ENCODE peak calls at places on chromosomes 16 and 17, in five cellular contexts. T is esophagus muscularis mucosa, H is Peyer's patch, X is body of pancreas, J is RWPE2. F is an unnamed sample.

GRCh38 chr17:51640108-51640622 is 379.8 kb downstream of the UTP18 start:
- DNase-seq in H (no peak), T (no peak), J (no peak), X (no peak), F (no peak)

GRCh38 chr16:22979038-22979437 is 165.1 kb downstream of the HS3ST2 start:
- DNase-seq in J (no peak), T (no peak), H (no peak), X (no peak), F (no peak)

GRCh38 chr17:36746654-36747053 is 145.3 kb downstream of the MRM1 start:
- DNase-seq in T (no peak), X (no peak), J (no peak), H (no peak), F (no peak)

GRCh38 chr16:1078579-1079021 is 6.1 kb downstream of the SSTR5 start:
- DNase-seq in T (no peak), X (peak), J (peak), H (peak), F (peak)

GRCh38 chr17:3030096-3030495 is 33.3 kb downstream of the OR1D5 start:
- DNase-seq in J (peak), H (peak), T (no peak), X (no peak), F (peak)

GRCh38 chr17:45016823-45017222 is 34.6 kb downstream of the DCAKD start:
- DNase-seq in T (no peak), X (no peak), J (no peak), H (no peak), F (no peak)

GRCh38 chr17:57009737-57010445 is 32.0 kb downstream of the SCPEP1 start:
- DNase-seq in X (peak), H (peak), T (no peak), J (no peak), F (no peak)

GRCh38 chr17:60416368-60416925 is 5.8 kb upstream of the CHCT1 start:
- DNase-seq in X (no peak), H (no peak), T (no peak), J (no peak), F (no peak)

GRCh38 chr16:81945665-81946064 is 65.6 kb downstream of the SDR42E1 start:
- DNase-seq in J (no peak), H (no peak), X (no peak), T (no peak), F (no peak)

GRCh38 chr17:6254036-6254435 is 180.9 kb downstream of the AIPL1 start:
- DNase-seq in X (no peak), H (no peak), T (no peak), J (no peak), F (no peak)

GRCh38 chr16:11211061-11211976 is 44.7 kb downstream of the SOCS1 start:
- DNase-seq in H (no peak), X (no peak), J (no peak), T (no peak), F (no peak)

GRCh38 chr17:66466933-66467367 is 164.5 kb downstream of the PRKCA start:
- DNase-seq in J (peak), X (no peak), H (no peak), T (no peak), F (no peak)

GRCh38 chr17:42287305-42288077 is 807 bp upstream of the STAT5A start:
- DNase-seq in T (peak), J (peak), H (peak), X (peak), F (peak)

GRCh38 chr17:73770115-73770848 is 126.0 kb upstream of the SDK2 start:
- DNase-seq in J (peak), H (peak), X (peak), T (peak), F (peak)

GRCh38 chr16:24686678-24687077 is 42.8 kb upstream of the TNRC6A start:
- DNase-seq in H (no peak), X (no peak), T (no peak), J (no peak), F (no peak)

GRCh38 chr16:70375636-70376611 is 29.2 kb downstream of the DDX19A start:
- DNase-seq in X (no peak), H (no peak), T (no peak), J (no peak), F (no peak)

GRCh38 chr17:7884581-7885356 is 3.8 kb upstream of the CHD3 start:
- DNase-seq in H (peak), T (no peak), X (peak), J (no peak), F (peak)

GRCh38 chr17:15502315-15503112 is 35.1 kb upstream of the CDRT4 start:
- DNase-seq in J (no peak), H (peak), T (peak), X (peak), F (peak)

GRCh38 chr16:4846503-4846900 is 586 bp downstream of the GLYR1 start:
- DNase-seq in J (no peak), T (peak), H (peak), X (peak), F (peak)

GRCh38 chr16:90020838-90021382 is 1.7 kb upstream of the DBNDD1 start:
- DNase-seq in X (no peak), J (no peak), H (no peak), T (no peak), F (no peak)

GRCh38 chr16:22627043-22627442 is 116.4 kb downstream of the NPIPB5 start:
- DNase-seq in T (no peak), X (peak), J (no peak), H (no peak), F (no peak)

GRCh38 chr17:1703063-1703462 is 7.1 kb downstream of the TLCD2 start:
- DNase-seq in J (no peak), T (no peak), X (no peak), H (no peak), F (no peak)

GRCh38 chr16:17364319-17365210 is 106.2 kb downstream of the XYLT1 start:
- DNase-seq in H (peak), T (no peak), X (peak), J (no peak), F (no peak)

GRCh38 chr17:72699566-72699965 is 392.9 kb downstream of the SLC39A11 start:
- DNase-seq in T (no peak), J (no peak), X (no peak), H (no peak), F (no peak)

DNA sequence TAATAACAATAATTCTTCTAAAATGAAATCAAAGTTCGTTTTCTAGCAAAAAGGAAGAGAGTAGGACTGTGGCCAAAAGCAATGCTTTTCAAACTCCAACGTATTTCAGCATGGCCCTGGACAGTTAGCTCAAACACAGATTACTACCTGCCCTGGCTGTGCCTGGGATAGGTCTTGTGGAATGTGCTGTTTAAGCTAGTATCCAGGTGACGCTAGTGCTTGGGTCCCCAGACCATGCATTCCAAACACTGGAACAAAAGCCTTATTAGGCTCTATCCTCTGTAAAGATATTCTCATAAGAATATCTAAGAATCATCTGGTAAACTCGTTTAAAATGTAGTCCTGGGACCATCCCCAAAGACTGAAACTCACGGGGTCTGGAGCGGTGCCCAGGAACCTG is 52.6 kb upstream of the MEAK7 start:
- DNase-seq in J (no peak), X (no peak), T (no peak), H (no peak), F (no peak)
- H3K27ac ChIP-seq in J (no peak), X (no peak), T (no peak), H (no peak), F (no peak)

GRCh38 chr16:75433732-75434413 is 570 bp upstream of the CFDP1 start:
- DNase-seq in X (peak), J (peak), H (peak), T (peak), F (peak)

GRCh38 chr16:75429621-75430403 is 3.5 kb downstream of the CFDP1 start:
- DNase-seq in J (no peak), T (no peak), H (no peak), X (no peak), F (no peak)

GRCh38 chr16:75432828-75433731 is at the start of gene CFDP1:
- DNase-seq in X (peak), T (peak), H (peak), J (peak), F (peak)
- TF ChIP-seq CTCF in X (no peak), T (peak), H (no peak), J (no peak), F (no peak)

GRCh38 chr17:41024702-41025101 is 2.3 kb downstream of the KRTAP1-5 start:
- DNase-seq in T (no peak), X (no peak), J (no peak), H (no peak), F (no peak)

GRCh38 chr17:41029633-41030245 is at the start of gene KRTAP1-4:
- DNase-seq in T (no peak), H (no peak), J (no peak), X (no peak), F (no peak)

DNA sequence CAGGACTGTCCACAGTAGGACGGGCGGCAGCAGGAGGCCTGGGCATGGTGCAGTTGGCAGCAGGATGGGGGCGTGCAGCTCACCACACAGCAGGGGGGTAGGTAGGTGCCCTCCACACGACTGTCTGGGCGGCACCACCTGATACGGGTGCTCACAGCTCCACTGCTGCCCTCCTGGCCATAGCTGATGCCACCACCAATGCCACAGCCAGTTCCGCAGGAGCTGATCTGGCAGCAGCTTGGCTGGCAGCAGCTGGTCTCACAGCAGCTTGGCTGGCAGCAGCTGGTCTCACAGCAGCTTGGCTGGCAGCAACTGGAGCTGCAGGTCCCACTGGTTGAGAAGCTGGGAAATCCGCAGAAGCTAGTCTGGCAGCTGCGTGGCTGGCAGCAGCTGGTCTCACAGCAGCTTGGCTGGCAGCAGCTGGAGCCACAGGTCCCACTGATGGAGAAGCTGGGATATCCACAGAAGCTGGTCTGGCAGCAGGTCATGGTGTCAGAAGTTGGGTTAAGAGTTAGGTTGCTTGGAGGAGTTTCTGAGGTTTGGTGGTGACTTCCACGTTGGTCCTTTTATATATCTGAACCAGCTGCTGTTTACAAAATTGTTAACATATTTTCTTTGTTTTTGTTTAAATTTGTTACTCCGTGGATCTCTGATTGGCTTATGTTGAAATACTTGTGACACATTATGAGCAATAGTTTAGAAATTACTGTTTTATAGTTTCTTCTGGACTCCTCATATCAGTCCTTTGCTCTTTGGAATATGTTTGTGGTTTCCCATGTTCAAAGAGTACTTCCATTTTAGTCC is at the start of gene KRTAP1-5:
- DNase-seq in X (peak), H (no peak), J (no peak), T (no peak), F (no peak)
- H3K27ac ChIP-seq in X (no peak), H (no peak), J (peak), T (no peak), F (no peak)

GRCh38 chr17:21289902-21290571 is 5.5 kb downstream of the MAP2K3 start:
- DNase-seq in H (no peak), X (peak), J (no peak), T (no peak), F (no peak)
- TF ChIP-seq CTCF in H (no peak), X (no peak), J (no peak), T (no peak), F (no peak)

DNA sequence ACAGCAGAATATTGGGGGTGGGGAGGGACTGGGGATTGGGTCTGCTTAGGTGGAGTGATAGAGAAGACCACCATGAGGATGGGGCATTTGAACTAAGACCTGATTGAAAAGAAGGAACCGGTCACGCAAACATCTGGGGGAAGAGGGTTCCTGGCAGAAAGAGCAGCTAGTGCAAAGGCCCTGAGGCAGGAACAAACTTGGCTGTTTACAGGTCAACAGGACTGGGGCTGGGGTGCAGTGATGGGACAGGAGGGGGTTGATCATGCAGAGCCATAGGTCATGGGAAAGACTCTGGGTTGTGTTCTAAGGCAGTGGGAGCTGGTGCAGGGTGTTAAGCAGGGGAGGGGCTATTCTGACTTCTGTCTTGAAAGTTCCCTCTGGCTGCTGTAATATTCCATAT is 1.9 kb downstream of the DRG2 start:
- DNase-seq in H (no peak), T (no peak), X (no peak), J (no peak), F (no peak)
- H3K27ac ChIP-seq in H (no peak), T (no peak), X (no peak), J (no peak), F (no peak)

GRCh38 chr17:33521784-33522183 is 228.7 kb upstream of the ASIC2 start:
- DNase-seq in H (no peak), X (no peak), T (no peak), J (no peak), F (no peak)
- TF ChIP-seq CTCF in H (no peak), X (no peak), T (no peak), J (peak), F (no peak)

GRCh38 chr16:52453661-52454060 is 93.3 kb downstream of the TOX3 start:
- DNase-seq in X (no peak), J (no peak), T (no peak), H (no peak), F (no peak)
- H3K27ac ChIP-seq in X (no peak), J (no peak), T (no peak), H (peak), F (no peak)

F was measured in coronary artery.